ENCODE peak calls at places on chromosomes 11 and 22, in nine cellular contexts. N, Y, R, H, F, D, I, T and S are unnamed samples.
A peak's percentile ranks its signal among the peaks of the same experiment; 100 is the strongest.

GRCh38 chr11:44944853-44945235 is 5.8 kb downstream of the TP53I11 start:
- DNase-seq in N (no peak), Y (no peak), R (no peak), H (no peak), F (no peak), D (peak; percentile 64), I (no peak), T (no peak), S (no peak)

GRCh38 chr11:59221438-59221837 is 8.7 kb upstream of the MPEG1 start:
- DNase-seq in N (peak; percentile 91), Y (no peak), R (no peak), H (peak; percentile 71), F (no peak), D (peak; percentile 91), I (no peak), T (no peak), S (no peak)

GRCh38 chr22:39856588-39856987 is 37.0 kb downstream of the ENTHD1 start:
- DNase-seq in N (no peak), Y (no peak), R (no peak), H (no peak), F (no peak), D (no peak), I (no peak), T (no peak), S (no peak)

GRCh38 chr11:46330154-46330886 is 16.9 kb upstream of the DGKZ start:
- DNase-seq in N (no peak), Y (no peak), R (no peak), H (no peak), F (no peak), D (no peak), I (no peak), T (no peak), S (no peak)

GRCh38 chr11:33310720-33311500 is 53.7 kb downstream of the HIPK3 start:
- DNase-seq in N (no peak), Y (no peak), R (no peak), H (no peak), F (no peak), D (no peak), I (no peak), T (no peak), S (no peak)

GRCh38 chr11:108891909-108892511 is 227.1 kb downstream of the DDX10 start:
- DNase-seq in N (no peak), Y (no peak), R (no peak), H (no peak), F (no peak), D (no peak), I (no peak), T (no peak), S (no peak)

GRCh38 chr22:48838846-48839730 is 988.6 kb downstream of the BRD1 start:
- DNase-seq in N (no peak), Y (no peak), R (no peak), H (no peak), F (no peak), D (no peak), I (no peak), T (no peak), S (peak; percentile 50)

GRCh38 chr11:75387742-75388294 is 11.5 kb upstream of the RPS3 start:
- DNase-seq in N (no peak), Y (no peak), R (no peak), H (no peak), F (no peak), D (no peak), I (no peak), T (no peak), S (no peak)

GRCh38 chr11:86914836-86915519 is 40.2 kb downstream of the FZD4 start:
- DNase-seq in N (peak; percentile 41), Y (no peak), R (no peak), H (no peak), F (no peak), D (no peak), I (no peak), T (no peak), S (no peak)

GRCh38 chr22:20239063-20239950 is 28.8 kb downstream of the RTN4R start:
- DNase-seq in N (no peak), Y (no peak), R (no peak), H (no peak), F (no peak), D (no peak), I (peak; percentile 52), T (no peak), S (no peak)

GRCh38 chr22:20494978-20495860 is at the start of gene KLHL22:
- DNase-seq in N (peak; percentile 33), Y (peak; percentile 68), R (peak; percentile 50), H (no peak), F (no peak), D (peak; percentile 30), I (no peak), T (no peak), S (peak; percentile 86)

GRCh38 chr22:36776722-36777121 is 803 bp upstream of the IFT27 start:
- DNase-seq in N (no peak), Y (no peak), R (peak; percentile 18), H (no peak), F (no peak), D (no peak), I (no peak), T (no peak), S (no peak)
- H3K4me3 ChIP-seq in N (no peak overlapping the region), Y (peak overlapping the region; percentile 94), R (no peak overlapping the region), H (peak overlapping the region; percentile 38), F (peak overlapping the region; percentile 40), D (peak overlapping the region; percentile 47), I (peak overlapping the region; percentile 52), T (peak overlapping the region; percentile 26), S (peak overlapping the region; percentile 21)

DNA sequence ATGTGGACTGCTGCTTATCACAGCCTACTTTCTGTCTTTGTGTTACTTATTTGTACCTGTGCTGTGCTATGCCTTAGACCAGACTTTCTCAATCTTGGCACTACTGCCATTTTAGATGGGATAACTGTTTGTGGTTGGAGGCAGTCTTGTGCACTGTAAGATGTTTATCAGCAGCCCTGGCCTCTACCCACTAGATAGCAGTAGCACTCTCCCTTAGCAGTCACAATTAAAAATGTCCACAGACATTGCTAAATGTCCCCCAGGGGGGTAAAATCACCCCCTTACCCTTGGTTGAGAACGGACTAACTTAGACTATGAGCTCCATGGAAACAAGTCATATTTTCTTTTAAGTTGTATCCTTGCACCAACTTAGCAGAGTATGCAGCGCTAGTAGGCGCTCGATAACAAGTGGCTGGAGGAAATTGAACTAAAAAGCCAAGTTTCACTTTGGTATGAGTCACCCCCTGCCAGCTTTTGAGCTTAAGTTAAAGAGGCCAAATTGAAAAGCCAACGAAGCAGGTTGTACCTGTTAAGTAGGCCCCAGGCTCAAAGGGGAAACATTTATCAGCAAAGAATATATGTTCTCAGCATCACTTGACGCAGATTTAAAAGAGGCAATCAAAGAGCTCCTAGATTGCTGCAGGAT is 304.8 kb upstream of the SORL1-AS1 start:
- DNase-seq in N (peak; percentile 40), Y (no peak), R (no peak), H (no peak), F (no peak), D (peak; percentile 63), I (no peak), T (no peak), S (no peak)
- TF ChIP-seq CTCF in N (no peak), Y (no peak), R (no peak), H (no peak), F (no peak), D (peak; percentile 29), I (no peak), T (no peak), S (no peak)

GRCh38 chr11:85717360-85717927 is 31.4 kb upstream of the CCDC89 start:
- DNase-seq in N (no peak), Y (no peak), R (no peak), H (no peak), F (no peak), D (no peak), I (no peak), T (no peak), S (no peak)
- H3K4me3 ChIP-seq in N (peak overlapping the region; percentile 91), Y (no peak overlapping the region), R (no peak overlapping the region), H (peak overlapping the region; percentile 64), F (no peak overlapping the region), D (no peak overlapping the region), I (no peak overlapping the region), T (no peak overlapping the region), S (no peak overlapping the region)

GRCh38 chr11:111777094-111778046 is 11.2 kb upstream of the PPP2R1B start:
- DNase-seq in N (peak; percentile 91), Y (no peak), R (peak; percentile 51), H (peak; percentile 63), F (no peak), D (peak; percentile 81), I (no peak), T (peak; percentile 47), S (no peak)
- TF ChIP-seq CTCF in N (peak; percentile 76), Y (peak; percentile 81), R (peak; percentile 24), H (peak; percentile 79), F (peak; percentile 77), D (peak; percentile 93), I (peak; percentile 86), T (peak; percentile 73), S (peak; percentile 54)

GRCh38 chr11:206002-206384 is 1.2 kb downstream of the BET1L start:
- DNase-seq in N (no peak), Y (peak; percentile 34), R (no peak), H (no peak), F (no peak), D (no peak), I (no peak), T (no peak), S (no peak)
- H3K4me3 ChIP-seq in N (peak overlapping the region; percentile 67), Y (peak overlapping the region; percentile 74), R (no peak overlapping the region), H (peak overlapping the region; percentile 98), F (peak overlapping the region; percentile 89), D (peak overlapping the region; percentile 91), I (peak overlapping the region; percentile 95), T (peak overlapping the region; percentile 100), S (peak overlapping the region; percentile 97)

GRCh38 chr11:128690746-128691091 is 3.2 kb upstream of the FLI1 start:
- DNase-seq in N (no peak), Y (peak; percentile 51), R (no peak), H (no peak), F (no peak), D (no peak), I (no peak), T (no peak), S (peak; percentile 45)

GRCh38 chr11:128689586-128689945 is 4.3 kb upstream of the FLI1 start:
- DNase-seq in N (no peak), Y (no peak), R (no peak), H (no peak), F (no peak), D (no peak), I (no peak), T (no peak), S (peak; percentile 71)

GRCh38 chr11:128689946-128690745 is 3.7 kb upstream of the FLI1 start:
- DNase-seq in N (peak; percentile 26), Y (peak; percentile 48), R (no peak), H (no peak), F (no peak), D (no peak), I (no peak), T (no peak), S (no peak)

GRCh38 chr11:128692750-128693578 is 908 bp upstream of the FLI1 start:
- DNase-seq in N (peak; percentile 37), Y (peak; percentile 61), R (no peak), H (no peak), F (no peak), D (peak; percentile 42), I (no peak), T (no peak), S (peak; percentile 53)

GRCh38 chr11:128691802-128692749 is 1.8 kb upstream of the FLI1 start:
- DNase-seq in N (no peak), Y (no peak), R (no peak), H (no peak), F (no peak), D (no peak), I (no peak), T (no peak), S (no peak)
- TF ChIP-seq CTCF in N (peak; percentile 18), Y (peak; percentile 18), R (no peak), H (peak; percentile 32), F (peak; percentile 9), D (peak; percentile 39), I (peak; percentile 29), T (no peak), S (no peak)